ENCODE peak calls at places on chromosome X, in eight cellular contexts. E is progenitor cell of endocrine pancreas; U is fibroblast of pulmonary artery; W is cardiac muscle cell; O is effector memory CD4-positive, alpha-beta T cell; N is body of pancreas; A is adipocyte; B is NCI-H748 treated with DMSO at 0.1 percent for 48 hours. C is an unnamed sample.

GRCh38 chrX:142327182-142327581 is 122.1 kb upstream of the MAGEC2 start:
- DNase-seq in E (no peak), U (no peak), W (no peak), O (no peak), N (no peak), A (no peak), B (no peak), C (no peak)

GRCh38 chrX:54999717-55000598 is at the start of gene APEX2:
- DNase-seq in E (peak), U (peak), W (peak), O (peak), N (peak), A (peak), B (peak), C (peak)

GRCh38 chrX:68428431-68428830 is 4.9 kb downstream of the OPHN1 start:
- DNase-seq in E (no peak), U (peak), W (peak), O (no peak), N (no peak), A (no peak), B (no peak), C (no peak)

GRCh38 chrX:153926863-153927685 is 1.0 kb upstream of the ARHGAP4 start:
- DNase-seq in E (no peak), U (peak), W (peak), O (peak), N (peak), A (no peak), B (peak), C (peak)

GRCh38 chrX:96405842-96406241 is 278.8 kb upstream of the DIAPH2 start:
- DNase-seq in E (no peak), U (no peak), W (no peak), O (no peak), N (no peak), A (no peak), B (no peak), C (no peak)

GRCh38 chrX:137215467-137215866 is 181.7 kb upstream of the GPR101 start:
- DNase-seq in E (no peak), U (no peak), W (no peak), O (no peak), N (no peak), A (no peak), B (no peak), C (no peak)

GRCh38 chrX:54931107-54931506 is 10.5 kb downstream of the TRO start:
- DNase-seq in E (no peak), U (no peak), W (no peak), O (no peak), N (no peak), A (no peak), B (no peak), C (no peak)

GRCh38 chrX:121504148-121504547 is 456.7 kb downstream of the GLUD2 start:
- DNase-seq in E (no peak), U (no peak), W (no peak), O (no peak), N (no peak), A (no peak), B (no peak), C (no peak)

GRCh38 chrX:134365923-134366322 is 94.0 kb upstream of the HPRT1 start:
- DNase-seq in E (no peak), U (no peak), W (no peak), O (no peak), N (no peak), A (no peak), B (no peak), C (no peak)

GRCh38 chrX:119230850-119231249 is 5.2 kb upstream of the PGRMC1 start:
- DNase-seq in E (no peak), U (no peak), W (peak), O (no peak), N (no peak), A (no peak), B (no peak), C (no peak)

GRCh38 chrX:23779025-23779424 is 3.9 kb upstream of the SAT1 start:
- DNase-seq in E (no peak), U (peak), W (no peak), O (no peak), N (no peak), A (peak), B (no peak), C (no peak)

GRCh38 chrX:6738518-6739470 is 203.9 kb upstream of the VCX3A start:
- DNase-seq in E (no peak), U (no peak), W (no peak), O (no peak), N (no peak), A (no peak), B (no peak), C (no peak)

GRCh38 chrX:45143455-45143854 is 57.2 kb downstream of the DIPK2B start:
- DNase-seq in E (no peak), U (no peak), W (no peak), O (no peak), N (no peak), A (no peak), B (no peak), C (no peak)

GRCh38 chrX:101347859-101348451 is 587 bp downstream of the TIMM8A start:
- DNase-seq in E (no peak), U (peak), W (peak), O (no peak), N (peak), A (peak), B (no peak), C (peak)

GRCh38 chrX:2692221-2693122 is 1.4 kb downstream of the CD99 start:
- DNase-seq in E (no peak), U (peak), W (peak), O (no peak), N (peak), A (peak), B (no peak), C (no peak)

GRCh38 chrX:134158821-134159512 is 78.0 kb upstream of the CCDC160 start:
- DNase-seq in E (no peak), U (no peak), W (no peak), O (no peak), N (no peak), A (no peak), B (no peak), C (no peak)

GRCh38 chrX:122835886-122836285 is 348.2 kb upstream of the GRIA3 start:
- DNase-seq in E (no peak), U (no peak), W (no peak), O (no peak), N (no peak), A (no peak), B (no peak), C (no peak)

GRCh38 chrX:152912121-152912520 is 14.3 kb downstream of the ZNF185 start:
- DNase-seq in E (no peak), U (no peak), W (no peak), O (no peak), N (no peak), A (no peak), B (no peak), C (no peak)

GRCh38 chrX:140713174-140713539 is 3.6 kb downstream of the LINC00632 start:
- DNase-seq in E (no peak), U (peak), W (no peak), O (no peak), N (no peak), A (no peak), B (no peak), C (no peak)

C was measured in left lobe of liver.